ENCODE peak calls at places on chromosomes 13 and 19, in ten cellular contexts. One of them, this sample, is unnamed.

GRCh38 chr13:83589816-83590215 is 292.5 kb downstream of the SLITRK1 start:
- DNase-seq in GM13977: no peak
- DNase-seq in fibroblast of mammary gland: no peak
- DNase-seq in ascending aorta: no peak
- DNase-seq in GM12865: no peak
- DNase-seq in HL-60: no peak
- DNase-seq in left lung: no peak
- DNase-seq in mesothelial cell of epicardium: no peak
- DNase-seq in heart left ventricle: no peak
- DNase-seq in fibroblast of lung: no peak
- DNase-seq in this sample: no peak

GRCh38 chr19:41298327-41298964 is 11.5 kb upstream of the CCDC97 start:
- DNase-seq in GM13977: no peak
- DNase-seq in fibroblast of mammary gland: peak
- DNase-seq in ascending aorta: peak
- DNase-seq in GM12865: peak
- DNase-seq in HL-60: peak
- DNase-seq in left lung: peak
- DNase-seq in mesothelial cell of epicardium: no peak
- DNase-seq in heart left ventricle: peak
- DNase-seq in fibroblast of lung: peak
- DNase-seq in this sample: peak

GRCh38 chr13:51643114-51643881 is 59.0 kb downstream of the WDFY2 start:
- DNase-seq in GM13977: no peak
- DNase-seq in fibroblast of mammary gland: peak
- DNase-seq in ascending aorta: no peak
- DNase-seq in GM12865: no peak
- DNase-seq in HL-60: no peak
- DNase-seq in left lung: no peak
- DNase-seq in mesothelial cell of epicardium: no peak
- DNase-seq in heart left ventricle: no peak
- DNase-seq in fibroblast of lung: peak
- DNase-seq in this sample: peak

GRCh38 chr19:41307090-41307875 is 2.7 kb upstream of the CCDC97 start:
- DNase-seq in GM13977: no peak
- DNase-seq in fibroblast of mammary gland: no peak
- DNase-seq in ascending aorta: no peak
- DNase-seq in GM12865: no peak
- DNase-seq in HL-60: no peak
- DNase-seq in left lung: no peak
- DNase-seq in mesothelial cell of epicardium: no peak
- DNase-seq in heart left ventricle: no peak
- DNase-seq in fibroblast of lung: no peak
- DNase-seq in this sample: no peak

GRCh38 chr13:110394371-110394841 is 87.3 kb downstream of the COL4A2 start:
- DNase-seq in GM13977: no peak
- DNase-seq in fibroblast of mammary gland: peak
- DNase-seq in ascending aorta: no peak
- DNase-seq in GM12865: no peak
- DNase-seq in HL-60: no peak
- DNase-seq in left lung: no peak
- DNase-seq in mesothelial cell of epicardium: no peak
- DNase-seq in heart left ventricle: no peak
- DNase-seq in fibroblast of lung: peak
- DNase-seq in this sample: no peak

GRCh38 chr19:7611541-7612279 is 16.0 kb downstream of the CAMSAP3 start:
- DNase-seq in GM13977: no peak
- DNase-seq in fibroblast of mammary gland: no peak
- DNase-seq in ascending aorta: no peak
- DNase-seq in GM12865: no peak
- DNase-seq in HL-60: no peak
- DNase-seq in left lung: no peak
- DNase-seq in mesothelial cell of epicardium: no peak
- DNase-seq in heart left ventricle: no peak
- DNase-seq in fibroblast of lung: no peak
- DNase-seq in this sample: no peak

GRCh38 chr19:33219261-33219812 is 6.3 kb downstream of the SLC7A10 start:
- DNase-seq in GM13977: no peak
- DNase-seq in fibroblast of mammary gland: no peak
- DNase-seq in ascending aorta: no peak
- DNase-seq in GM12865: no peak
- DNase-seq in HL-60: no peak
- DNase-seq in left lung: peak
- DNase-seq in mesothelial cell of epicardium: no peak
- DNase-seq in heart left ventricle: no peak
- DNase-seq in fibroblast of lung: peak
- DNase-seq in this sample: no peak

GRCh38 chr13:94967183-94968039 is 255.1 kb upstream of the SOX21 start:
- DNase-seq in GM13977: peak
- DNase-seq in fibroblast of mammary gland: no peak
- DNase-seq in ascending aorta: no peak
- DNase-seq in GM12865: peak
- DNase-seq in HL-60: peak
- DNase-seq in left lung: peak
- DNase-seq in mesothelial cell of epicardium: peak
- DNase-seq in heart left ventricle: no peak
- DNase-seq in fibroblast of lung: peak
- DNase-seq in this sample: no peak

GRCh38 chr19:1146858-1147780 is 26.9 kb downstream of the SBNO2 start:
- DNase-seq in GM13977: no peak
- DNase-seq in fibroblast of mammary gland: no peak
- DNase-seq in ascending aorta: no peak
- DNase-seq in GM12865: no peak
- DNase-seq in HL-60: no peak
- DNase-seq in left lung: peak
- DNase-seq in mesothelial cell of epicardium: no peak
- DNase-seq in heart left ventricle: no peak
- DNase-seq in fibroblast of lung: no peak
- DNase-seq in this sample: no peak

GRCh38 chr19:55652311-55653078 is 2.3 kb upstream of the U2AF2 start:
- DNase-seq in GM13977: no peak
- DNase-seq in fibroblast of mammary gland: no peak
- DNase-seq in ascending aorta: no peak
- DNase-seq in GM12865: no peak
- DNase-seq in HL-60: no peak
- DNase-seq in left lung: peak
- DNase-seq in mesothelial cell of epicardium: no peak
- DNase-seq in heart left ventricle: no peak
- DNase-seq in fibroblast of lung: no peak
- DNase-seq in this sample: no peak

GRCh38 chr13:47033216-47033615 is 136.4 kb upstream of the HTR2A start:
- DNase-seq in GM13977: no peak
- DNase-seq in fibroblast of mammary gland: peak
- DNase-seq in ascending aorta: no peak
- DNase-seq in GM12865: peak
- DNase-seq in HL-60: no peak
- DNase-seq in left lung: no peak
- DNase-seq in mesothelial cell of epicardium: no peak
- DNase-seq in heart left ventricle: no peak
- DNase-seq in fibroblast of lung: peak
- DNase-seq in this sample: no peak

GRCh38 chr13:20301391-20302071 is 69.4 kb upstream of the GJB6 start:
- DNase-seq in GM13977: no peak
- DNase-seq in fibroblast of mammary gland: peak
- DNase-seq in ascending aorta: no peak
- DNase-seq in GM12865: no peak
- DNase-seq in HL-60: no peak
- DNase-seq in left lung: no peak
- DNase-seq in mesothelial cell of epicardium: no peak
- DNase-seq in heart left ventricle: no peak
- DNase-seq in fibroblast of lung: peak
- DNase-seq in this sample: no peak

GRCh38 chr19:28170066-28170465 is 1042.9 kb downstream of the UQCRFS1 start:
- DNase-seq in GM13977: no peak
- DNase-seq in fibroblast of mammary gland: no peak
- DNase-seq in ascending aorta: no peak
- DNase-seq in GM12865: no peak
- DNase-seq in HL-60: no peak
- DNase-seq in left lung: no peak
- DNase-seq in mesothelial cell of epicardium: no peak
- DNase-seq in heart left ventricle: no peak
- DNase-seq in fibroblast of lung: no peak
- DNase-seq in this sample: no peak

GRCh38 chr13:34696741-34697140 is 245.3 kb upstream of the NBEA start:
- DNase-seq in GM13977: no peak
- DNase-seq in fibroblast of mammary gland: no peak
- DNase-seq in ascending aorta: no peak
- DNase-seq in GM12865: no peak
- DNase-seq in HL-60: no peak
- DNase-seq in left lung: no peak
- DNase-seq in mesothelial cell of epicardium: no peak
- DNase-seq in heart left ventricle: no peak
- DNase-seq in fibroblast of lung: no peak
- DNase-seq in this sample: no peak

GRCh38 chr19:44741841-44742352 is 6.6 kb upstream of the BCL3 start:
- DNase-seq in GM13977: no peak
- DNase-seq in fibroblast of mammary gland: peak
- DNase-seq in ascending aorta: peak
- DNase-seq in GM12865: no peak
- DNase-seq in HL-60: peak
- DNase-seq in left lung: peak
- DNase-seq in mesothelial cell of epicardium: no peak
- DNase-seq in heart left ventricle: peak
- DNase-seq in fibroblast of lung: peak
- DNase-seq in this sample: peak

GRCh38 chr19:45123440-45123850 is 30.5 kb downstream of the PPP1R37 start:
- DNase-seq in GM13977: no peak
- DNase-seq in fibroblast of mammary gland: no peak
- DNase-seq in ascending aorta: no peak
- DNase-seq in GM12865: no peak
- DNase-seq in HL-60: no peak
- DNase-seq in left lung: no peak
- DNase-seq in mesothelial cell of epicardium: no peak
- DNase-seq in heart left ventricle: no peak
- DNase-seq in fibroblast of lung: no peak
- DNase-seq in this sample: no peak

GRCh38 chr13:41649659-41650058 is 192.3 kb downstream of the RGCC start:
- DNase-seq in GM13977: no peak
- DNase-seq in fibroblast of mammary gland: peak
- DNase-seq in ascending aorta: no peak
- DNase-seq in GM12865: no peak
- DNase-seq in HL-60: no peak
- DNase-seq in left lung: no peak
- DNase-seq in mesothelial cell of epicardium: no peak
- DNase-seq in heart left ventricle: no peak
- DNase-seq in fibroblast of lung: peak
- DNase-seq in this sample: no peak
- TF ChIP-seq CTCF in GM13977: no peak
- TF ChIP-seq CTCF in fibroblast of mammary gland: peak
- TF ChIP-seq CTCF in ascending aorta: peak
- TF ChIP-seq CTCF in GM12865: no peak
- TF ChIP-seq CTCF in HL-60: no peak
- TF ChIP-seq CTCF in left lung: peak
- TF ChIP-seq CTCF in mesothelial cell of epicardium: no peak
- TF ChIP-seq CTCF in heart left ventricle: peak
- TF ChIP-seq CTCF in fibroblast of lung: peak
- TF ChIP-seq CTCF in this sample: peak

GRCh38 chr19:38543807-38544568 is 73.8 kb downstream of the MAP4K1 start:
- DNase-seq in GM13977: peak
- DNase-seq in fibroblast of mammary gland: peak
- DNase-seq in ascending aorta: peak
- DNase-seq in GM12865: peak
- DNase-seq in HL-60: no peak
- DNase-seq in left lung: peak
- DNase-seq in mesothelial cell of epicardium: no peak
- DNase-seq in heart left ventricle: peak
- DNase-seq in fibroblast of lung: peak
- DNase-seq in this sample: peak
- TF ChIP-seq CTCF in GM13977: no peak
- TF ChIP-seq CTCF in fibroblast of mammary gland: no peak
- TF ChIP-seq CTCF in ascending aorta: peak
- TF ChIP-seq CTCF in GM12865: peak
- TF ChIP-seq CTCF in HL-60: no peak
- TF ChIP-seq CTCF in left lung: no peak
- TF ChIP-seq CTCF in mesothelial cell of epicardium: no peak
- TF ChIP-seq CTCF in heart left ventricle: peak
- TF ChIP-seq CTCF in fibroblast of lung: no peak
- TF ChIP-seq CTCF in this sample: no peak

DNA sequence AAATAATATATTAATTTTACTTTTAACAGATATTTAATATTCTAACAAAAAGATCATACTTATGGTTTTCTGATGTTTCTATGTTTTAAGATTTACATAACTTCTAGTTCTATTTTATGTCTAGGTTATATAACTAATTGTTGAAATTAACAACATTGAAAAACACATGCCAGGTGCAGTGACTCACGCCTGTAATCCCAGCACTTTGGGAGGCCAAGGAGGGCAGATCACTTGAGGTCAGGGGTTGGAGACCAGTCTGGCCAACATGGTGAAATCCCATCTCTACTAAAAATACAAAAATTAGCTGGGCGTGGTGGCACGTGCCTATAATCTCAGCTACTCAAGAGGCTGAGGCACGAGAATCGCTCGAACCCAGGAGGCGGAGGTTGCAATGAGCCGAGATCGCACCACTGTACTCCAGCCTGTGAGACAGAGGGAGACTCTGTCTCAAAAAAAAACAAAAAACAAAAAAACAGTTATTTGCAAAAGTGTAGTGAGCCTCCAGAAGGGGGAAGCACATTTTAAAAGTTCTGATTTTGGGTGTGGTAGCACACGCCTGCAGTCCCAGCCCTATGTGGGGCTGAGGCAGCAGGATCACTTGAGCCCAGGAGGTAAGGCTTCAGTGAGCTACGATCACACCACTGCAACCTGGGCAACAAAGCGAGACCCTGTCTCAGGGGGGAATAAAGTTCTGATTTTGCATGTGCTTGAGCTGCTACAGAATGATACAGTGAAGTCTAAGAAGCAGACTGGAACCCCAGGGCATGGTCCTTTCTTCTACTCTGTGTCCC is 18.6 kb downstream of the MIPEP start:
- DNase-seq in GM13977: no peak
- DNase-seq in fibroblast of mammary gland: no peak
- DNase-seq in ascending aorta: no peak
- DNase-seq in GM12865: peak
- DNase-seq in HL-60: no peak
- DNase-seq in left lung: no peak
- DNase-seq in mesothelial cell of epicardium: no peak
- DNase-seq in heart left ventricle: no peak
- DNase-seq in fibroblast of lung: no peak
- DNase-seq in this sample: no peak
- TF ChIP-seq CTCF in GM13977: peak
- TF ChIP-seq CTCF in fibroblast of mammary gland: no peak
- TF ChIP-seq CTCF in ascending aorta: no peak
- TF ChIP-seq CTCF in GM12865: no peak
- TF ChIP-seq CTCF in HL-60: no peak
- TF ChIP-seq CTCF in left lung: no peak
- TF ChIP-seq CTCF in mesothelial cell of epicardium: no peak
- TF ChIP-seq CTCF in heart left ventricle: no peak
- TF ChIP-seq CTCF in fibroblast of lung: no peak
- TF ChIP-seq CTCF in this sample: peak

DNA sequence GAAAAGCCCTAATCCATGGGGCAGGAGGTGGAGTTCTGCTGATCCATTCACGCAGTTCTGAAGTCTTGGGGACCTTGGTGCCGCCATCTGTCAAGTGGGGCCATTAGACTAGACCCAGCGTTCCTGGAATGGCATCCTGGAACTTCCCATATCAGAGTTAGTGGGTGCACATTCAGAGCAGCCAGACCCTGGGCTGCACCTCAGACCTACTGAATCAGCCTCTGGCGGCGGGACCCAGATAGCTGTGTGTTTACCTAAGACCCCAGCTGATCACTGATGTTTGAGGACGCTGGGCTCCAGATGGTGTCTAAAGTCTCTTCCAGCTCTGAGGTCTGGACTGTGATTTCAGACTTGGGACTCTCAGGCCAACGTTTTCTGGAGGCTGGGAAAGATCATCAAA is 12.8 kb downstream of the POP4 start:
- DNase-seq in GM13977: no peak
- DNase-seq in fibroblast of mammary gland: no peak
- DNase-seq in ascending aorta: no peak
- DNase-seq in GM12865: no peak
- DNase-seq in HL-60: no peak
- DNase-seq in left lung: no peak
- DNase-seq in mesothelial cell of epicardium: no peak
- DNase-seq in heart left ventricle: no peak
- DNase-seq in fibroblast of lung: no peak
- DNase-seq in this sample: no peak
- TF ChIP-seq CTCF in GM13977: no peak
- TF ChIP-seq CTCF in fibroblast of mammary gland: no peak
- TF ChIP-seq CTCF in ascending aorta: no peak
- TF ChIP-seq CTCF in GM12865: no peak
- TF ChIP-seq CTCF in HL-60: no peak
- TF ChIP-seq CTCF in left lung: no peak
- TF ChIP-seq CTCF in mesothelial cell of epicardium: no peak
- TF ChIP-seq CTCF in heart left ventricle: no peak
- TF ChIP-seq CTCF in fibroblast of lung: no peak
- TF ChIP-seq CTCF in this sample: no peak